ENCODE peak calls at places on chromosome 14, in eight cellular contexts. V, A, H, R, J, C, I and N are unnamed samples.

GRCh38 chr14:30553311-30553989 is 5.5 kb upstream of the G2E3 start:
- DNase-seq in H (no peak), J (no peak), R (no peak), C (peak; percentile 76), A (no peak), V (no peak), I (no peak), N (no peak)

GRCh38 chr14:34843011-34843554 is 32.1 kb downstream of the BAZ1A start:
- DNase-seq in H (no peak), I (peak; percentile 10), C (peak; percentile 78), J (no peak), A (peak; percentile 31), R (no peak), V (no peak), N (no peak)

GRCh38 chr14:21299562-21300130 is 19.8 kb downstream of the RPGRIP1 start:
- DNase-seq in V (no peak), I (no peak), J (no peak), R (no peak), H (no peak), C (no peak), A (no peak), N (no peak)

GRCh38 chr14:80523518-80524117 is 312.3 kb upstream of the DIO2 start:
- DNase-seq in J (no peak), C (peak; percentile 11), I (no peak), H (no peak), A (no peak), V (no peak), R (no peak), N (no peak)

GRCh38 chr14:72701610-72702009 is 192.3 kb downstream of the DPF3 start:
- DNase-seq in C (no peak), V (no peak), A (no peak), H (no peak), J (no peak), I (no peak), R (no peak), N (no peak)

GRCh38 chr14:38197761-38198345 is 9.9 kb upstream of the SSTR1 start:
- DNase-seq in R (no peak), I (no peak), A (no peak), C (no peak), J (no peak), H (no peak), V (no peak), N (no peak)

GRCh38 chr14:61322799-61323290 is 1.5 kb downstream of the PRKCH start:
- DNase-seq in A (no peak), H (no peak), I (no peak), J (no peak), C (no peak), R (peak; percentile 6), V (no peak), N (no peak)

GRCh38 chr14:95597784-95598204 is 62.9 kb downstream of the GLRX5 start:
- DNase-seq in R (no peak), A (peak; percentile 41), H (no peak), I (peak; percentile 43), V (peak; percentile 41), J (peak; percentile 74), C (no peak), N (peak; percentile 81)

GRCh38 chr14:30223385-30223785 is 295.7 kb upstream of the PRKD1 start:
- DNase-seq in A (no peak), C (peak; percentile 94), V (no peak), R (peak; percentile 87), J (no peak), I (no peak), H (peak; percentile 11), N (no peak)

GRCh38 chr14:106657460-106657859 is 1131.1 kb downstream of the TMEM121 start:
- DNase-seq in J (no peak), I (peak; percentile 17), V (no peak), H (peak; percentile 46), R (peak; percentile 27), C (no peak), A (peak; percentile 22), N (no peak)

GRCh38 chr14:68977137-68977740 is 1.9 kb downstream of the ACTN1 start:
- DNase-seq in C (no peak), A (no peak), I (no peak), R (no peak), H (no peak), V (no peak), J (no peak), N (no peak)

GRCh38 chr14:30896435-30896834 is 22.1 kb downstream of the COCH start:
- DNase-seq in I (no peak), J (no peak), V (no peak), H (no peak), R (no peak), A (no peak), C (no peak), N (no peak)

GRCh38 chr14:79587875-79588274 is 623.4 kb downstream of the DIO2 start:
- DNase-seq in I (no peak), J (no peak), H (no peak), C (no peak), V (no peak), A (no peak), R (no peak), N (no peak)

GRCh38 chr14:24852312-24853060 is 197.5 kb downstream of the STXBP6 start:
- DNase-seq in I (no peak), J (no peak), R (no peak), A (no peak), C (no peak), H (peak; percentile 54), V (no peak), N (no peak)

GRCh38 chr14:32121536-32121935 is 44.4 kb downstream of the ARHGAP5 start:
- DNase-seq in V (no peak), A (no peak), C (no peak), J (no peak), R (no peak), H (no peak), I (no peak), N (no peak)

GRCh38 chr14:68975667-68976066 is 3.4 kb downstream of the ACTN1 start:
- DNase-seq in H (no peak), I (no peak), A (no peak), R (no peak), V (no peak), J (no peak), C (peak; percentile 84), N (no peak)

GRCh38 chr14:85532570-85532969 is 2.6 kb downstream of the FLRT2 start:
- DNase-seq in H (no peak), R (no peak), J (no peak), V (no peak), C (no peak), I (peak; percentile 21), A (no peak), N (no peak)

GRCh38 chr14:85531141-85531593 is 1.2 kb downstream of the FLRT2 start:
- DNase-seq in H (no peak), R (no peak), V (peak; percentile 44), J (peak; percentile 50), C (peak; percentile 79), I (no peak), A (no peak), N (peak; percentile 79)

GRCh38 chr14:85532981-85533820 is 3.3 kb downstream of the FLRT2 start:
- DNase-seq in R (no peak), V (peak; percentile 55), J (peak; percentile 69), H (no peak), I (peak; percentile 7), A (no peak), C (peak; percentile 81), N (peak; percentile 76)

GRCh38 chr14:85530626-85531025 is 682 bp downstream of the FLRT2 start:
- DNase-seq in I (no peak), V (no peak), R (no peak), J (no peak), C (no peak), H (no peak), A (no peak), N (no peak)

GRCh38 chr14:85531594-85532391 is 1.8 kb downstream of the FLRT2 start:
- DNase-seq in V (peak; percentile 33), A (no peak), C (peak; percentile 89), J (peak; percentile 55), H (no peak), I (peak; percentile 10), R (no peak), N (peak; percentile 79)
- TF ChIP-seq CTCF in V (peak; percentile 46), A (no peak), C (peak; percentile 44), J (no peak), H (no peak), I (no peak), R (no peak), N (no peak)

GRCh38 chr14:93084866-93085857 is 30.6 kb downstream of the ITPK1 start:
- DNase-seq in A (no peak), R (no peak), C (no peak), V (no peak), J (no peak), I (no peak), H (no peak), N (no peak)
- TF ChIP-seq CTCF in A (no peak), R (no peak), C (no peak), V (no peak), J (no peak), I (no peak), H (no peak), N (no peak)

DNA sequence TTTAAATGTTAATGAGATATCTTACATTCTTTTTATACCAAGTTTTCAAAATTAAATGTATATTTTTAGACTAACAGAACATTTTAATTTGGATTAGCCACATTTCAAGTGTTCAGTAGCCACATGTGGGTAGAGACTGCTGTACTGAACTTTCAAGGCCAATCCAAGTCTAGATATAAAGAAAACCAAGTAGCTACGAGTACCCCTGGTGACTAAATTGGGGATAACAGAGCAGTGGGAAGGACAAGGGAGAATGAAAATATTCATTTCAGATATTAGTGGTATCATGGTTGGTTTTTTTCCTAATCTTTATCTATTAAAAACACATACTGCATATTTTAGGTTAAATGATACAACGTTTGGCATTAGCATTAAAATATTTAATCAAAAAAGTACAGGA is 69.4 kb upstream of the RHOJ start:
- DNase-seq in V (no peak), C (peak; percentile 16), A (no peak), R (peak; percentile 11), H (no peak), J (no peak), I (no peak), N (no peak)
- TF ChIP-seq CTCF in V (peak; percentile 66), C (peak; percentile 45), A (no peak), R (no peak), H (no peak), J (peak; percentile 60), I (no peak), N (peak; percentile 46)

GRCh38 chr14:75578786-75579781 is 664 bp downstream of the FLVCR2 start:
- DNase-seq in A (no peak), R (peak; percentile 14), I (peak; percentile 39), J (no peak), C (no peak), H (peak; percentile 80), V (peak; percentile 6), N (no peak)
- TF ChIP-seq CTCF in A (no peak), R (no peak), I (no peak), J (no peak), C (peak; percentile 40), H (peak; percentile 34), V (peak; percentile 35), N (no peak)

GRCh38 chr14:57066887-57067513 is 201.7 kb downstream of the EXOC5 start:
- DNase-seq in H (peak; percentile 54), J (peak; percentile 71), C (peak; percentile 7), A (peak; percentile 37), V (peak; percentile 59), R (peak; percentile 52), I (peak; percentile 43), N (peak; percentile 85)
- TF ChIP-seq CTCF in H (peak; percentile 20), J (peak; percentile 72), C (peak; percentile 63), A (peak; percentile 61), V (peak; percentile 72), R (peak; percentile 55), I (peak; percentile 66), N (peak; percentile 52)

GRCh38 chr14:26137161-26137560 is 460.7 kb downstream of the NOVA1 start:
- DNase-seq in R (no peak), J (peak; percentile 2), C (no peak), H (no peak), I (no peak), A (no peak), V (no peak), N (no peak)
- TF ChIP-seq CTCF in R (no peak), J (no peak), C (peak; percentile 11), H (no peak), I (no peak), A (no peak), V (peak; percentile 52), N (peak; percentile 65)